ENCODE peak calls at places on chromosomes 4 and X, in nine cellular contexts. One of them, this sample, is unnamed. For H3K4me1, the result is how much of the 10 kb centered on the place peaks cover.

GRCh38 chrX:148854351-148854750 is 353.9 kb downstream of the AFF2 start:
- DNase-seq in A673: no peak
- DNase-seq in PC-3: no peak
- DNase-seq in testis: no peak
- DNase-seq in heart left ventricle: no peak
- DNase-seq in GM23248: no peak
- DNase-seq in mucosa of descending colon: no peak
- DNase-seq in CD4-positive, CD25-positive, alpha-beta regulatory T cell: no peak
- DNase-seq in A549: no peak
- DNase-seq in this sample: no peak

GRCh38 chrX:96682516-96682915 is 2.1 kb upstream of the DIAPH2 start:
- DNase-seq in A673: no peak
- DNase-seq in PC-3: no peak
- DNase-seq in testis: no peak
- DNase-seq in heart left ventricle: no peak
- DNase-seq in GM23248: no peak
- DNase-seq in mucosa of descending colon: no peak
- DNase-seq in CD4-positive, CD25-positive, alpha-beta regulatory T cell: peak
- DNase-seq in A549: no peak
- DNase-seq in this sample: no peak

GRCh38 chr4:183396187-183396738 is 48.2 kb upstream of the CDKN2AIP start:
- DNase-seq in A673: no peak
- DNase-seq in PC-3: no peak
- DNase-seq in testis: no peak
- DNase-seq in heart left ventricle: no peak
- DNase-seq in GM23248: peak
- DNase-seq in mucosa of descending colon: no peak
- DNase-seq in CD4-positive, CD25-positive, alpha-beta regulatory T cell: peak
- DNase-seq in A549: no peak
- DNase-seq in this sample: no peak

GRCh38 chrX:12898073-12898472 is 8.3 kb upstream of the TLR8 start:
- DNase-seq in A673: no peak
- DNase-seq in PC-3: no peak
- DNase-seq in testis: no peak
- DNase-seq in heart left ventricle: no peak
- DNase-seq in GM23248: no peak
- DNase-seq in mucosa of descending colon: no peak
- DNase-seq in CD4-positive, CD25-positive, alpha-beta regulatory T cell: no peak
- DNase-seq in A549: no peak
- DNase-seq in this sample: no peak

GRCh38 chr4:1171306-1172227 is 816 bp downstream of the SPON2 start:
- DNase-seq in A673: no peak
- DNase-seq in PC-3: no peak
- DNase-seq in testis: no peak
- DNase-seq in heart left ventricle: no peak
- DNase-seq in GM23248: peak
- DNase-seq in mucosa of descending colon: peak
- DNase-seq in CD4-positive, CD25-positive, alpha-beta regulatory T cell: peak
- DNase-seq in A549: no peak
- DNase-seq in this sample: no peak

GRCh38 chr4:173505924-173506779 is 23.9 kb downstream of the HAND2 start:
- DNase-seq in A673: peak
- DNase-seq in PC-3: peak
- DNase-seq in testis: peak
- DNase-seq in heart left ventricle: peak
- DNase-seq in GM23248: peak
- DNase-seq in mucosa of descending colon: no peak
- DNase-seq in CD4-positive, CD25-positive, alpha-beta regulatory T cell: peak
- DNase-seq in A549: peak
- DNase-seq in this sample: no peak

GRCh38 chrX:45843518-45843917 is 642.8 kb upstream of the DIPK2B start:
- DNase-seq in A673: peak
- DNase-seq in PC-3: peak
- DNase-seq in testis: no peak
- DNase-seq in heart left ventricle: no peak
- DNase-seq in GM23248: peak
- DNase-seq in mucosa of descending colon: no peak
- DNase-seq in CD4-positive, CD25-positive, alpha-beta regulatory T cell: peak
- DNase-seq in A549: peak
- DNase-seq in this sample: no peak

GRCh38 chr4:77007358-77008230 is 58.0 kb downstream of the SEPTIN11 start:
- DNase-seq in A673: peak
- DNase-seq in PC-3: peak
- DNase-seq in testis: no peak
- DNase-seq in heart left ventricle: peak
- DNase-seq in GM23248: peak
- DNase-seq in mucosa of descending colon: no peak
- DNase-seq in CD4-positive, CD25-positive, alpha-beta regulatory T cell: no peak
- DNase-seq in A549: no peak
- DNase-seq in this sample: no peak

GRCh38 chrX:15493118-15494082 is at the start of gene PIR:
- DNase-seq in A673: peak
- DNase-seq in PC-3: peak
- DNase-seq in testis: peak
- DNase-seq in heart left ventricle: peak
- DNase-seq in GM23248: peak
- DNase-seq in mucosa of descending colon: peak
- DNase-seq in CD4-positive, CD25-positive, alpha-beta regulatory T cell: peak
- DNase-seq in A549: peak
- DNase-seq in this sample: peak

GRCh38 chr4:72566573-72566972 is 2.4 kb downstream of the ADAMTS3 start:
- DNase-seq in A673: no peak
- DNase-seq in PC-3: no peak
- DNase-seq in testis: no peak
- DNase-seq in heart left ventricle: no peak
- DNase-seq in GM23248: no peak
- DNase-seq in mucosa of descending colon: no peak
- DNase-seq in CD4-positive, CD25-positive, alpha-beta regulatory T cell: no peak
- DNase-seq in A549: no peak
- DNase-seq in this sample: no peak

GRCh38 chr4:72564789-72565188 is 4.2 kb downstream of the ADAMTS3 start:
- DNase-seq in A673: no peak
- DNase-seq in PC-3: no peak
- DNase-seq in testis: no peak
- DNase-seq in heart left ventricle: no peak
- DNase-seq in GM23248: no peak
- DNase-seq in mucosa of descending colon: no peak
- DNase-seq in CD4-positive, CD25-positive, alpha-beta regulatory T cell: no peak
- DNase-seq in A549: no peak
- DNase-seq in this sample: no peak

GRCh38 chr4:72567821-72568620 is 1.0 kb downstream of the ADAMTS3 start:
- DNase-seq in A673: peak
- DNase-seq in PC-3: peak
- DNase-seq in testis: peak
- DNase-seq in heart left ventricle: peak
- DNase-seq in GM23248: peak
- DNase-seq in mucosa of descending colon: peak
- DNase-seq in CD4-positive, CD25-positive, alpha-beta regulatory T cell: peak
- DNase-seq in A549: peak
- DNase-seq in this sample: peak

GRCh38 chr4:72568959-72569718 is at the start of gene ADAMTS3:
- DNase-seq in A673: peak
- DNase-seq in PC-3: peak
- DNase-seq in testis: peak
- DNase-seq in heart left ventricle: peak
- DNase-seq in GM23248: peak
- DNase-seq in mucosa of descending colon: peak
- DNase-seq in CD4-positive, CD25-positive, alpha-beta regulatory T cell: no peak
- DNase-seq in A549: peak
- DNase-seq in this sample: peak

GRCh38 chr4:72567036-72567435 is 2.0 kb downstream of the ADAMTS3 start:
- DNase-seq in A673: no peak
- DNase-seq in PC-3: no peak
- DNase-seq in testis: no peak
- DNase-seq in heart left ventricle: no peak
- DNase-seq in GM23248: no peak
- DNase-seq in mucosa of descending colon: no peak
- DNase-seq in CD4-positive, CD25-positive, alpha-beta regulatory T cell: no peak
- DNase-seq in A549: no peak
- DNase-seq in this sample: no peak
- H3K4me3 ChIP-seq in A673: no peak
- H3K4me3 ChIP-seq in PC-3: peak
- H3K4me3 ChIP-seq in testis: no peak
- H3K4me3 ChIP-seq in heart left ventricle: no peak
- H3K4me3 ChIP-seq in GM23248: no peak
- H3K4me3 ChIP-seq in mucosa of descending colon: no peak
- H3K4me3 ChIP-seq in CD4-positive, CD25-positive, alpha-beta regulatory T cell: no peak
- H3K4me3 ChIP-seq in A549: no peak
- H3K4me3 ChIP-seq in this sample: peak

DNA sequence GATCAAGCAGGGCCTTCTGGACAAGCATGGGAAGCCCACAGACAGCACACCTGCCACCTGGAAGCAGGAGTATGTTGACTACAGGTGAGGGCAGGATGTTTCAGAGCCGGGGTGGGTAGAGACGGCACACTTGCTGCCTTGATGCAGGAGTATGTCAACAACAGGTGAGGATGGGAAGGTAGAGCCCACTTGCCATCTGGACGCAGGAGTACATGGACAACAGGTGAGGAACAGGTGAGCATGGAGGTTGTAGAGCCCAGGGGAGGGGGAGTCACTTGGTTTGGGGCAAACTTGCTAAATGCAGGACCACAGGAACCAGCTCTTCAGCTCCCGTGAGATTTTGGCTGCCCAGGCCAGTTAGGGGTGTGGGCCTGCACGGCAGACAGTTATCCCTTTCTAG is 12.0 kb downstream of the DKC1 start:
- DNase-seq in A673: no peak
- DNase-seq in PC-3: no peak
- DNase-seq in testis: no peak
- DNase-seq in heart left ventricle: no peak
- DNase-seq in GM23248: no peak
- DNase-seq in mucosa of descending colon: no peak
- DNase-seq in CD4-positive, CD25-positive, alpha-beta regulatory T cell: no peak
- DNase-seq in A549: no peak
- DNase-seq in this sample: no peak
- H3K4me1 ChIP-seq in A673: under half
- H3K4me1 ChIP-seq in PC-3: under half
- H3K4me1 ChIP-seq in testis: under half
- H3K4me1 ChIP-seq in heart left ventricle: under half
- H3K4me1 ChIP-seq in GM23248: under half
- H3K4me1 ChIP-seq in mucosa of descending colon: under half
- H3K4me1 ChIP-seq in CD4-positive, CD25-positive, alpha-beta regulatory T cell: under half
- H3K4me1 ChIP-seq in A549: under half
- H3K4me1 ChIP-seq in this sample: under half

GRCh38 chrX:24694825-24695224 is 1.1 kb downstream of the POLA1 start:
- DNase-seq in A673: no peak
- DNase-seq in PC-3: no peak
- DNase-seq in testis: no peak
- DNase-seq in heart left ventricle: no peak
- DNase-seq in GM23248: peak
- DNase-seq in mucosa of descending colon: no peak
- DNase-seq in CD4-positive, CD25-positive, alpha-beta regulatory T cell: no peak
- DNase-seq in A549: no peak
- DNase-seq in this sample: no peak

GRCh38 chrX:24692305-24692704 is 1.4 kb upstream of the POLA1 start:
- DNase-seq in A673: no peak
- DNase-seq in PC-3: no peak
- DNase-seq in testis: no peak
- DNase-seq in heart left ventricle: no peak
- DNase-seq in GM23248: no peak
- DNase-seq in mucosa of descending colon: no peak
- DNase-seq in CD4-positive, CD25-positive, alpha-beta regulatory T cell: no peak
- DNase-seq in A549: no peak
- DNase-seq in this sample: no peak

GRCh38 chrX:24696241-24696640 is 2.5 kb downstream of the POLA1 start:
- DNase-seq in A673: no peak
- DNase-seq in PC-3: no peak
- DNase-seq in testis: no peak
- DNase-seq in heart left ventricle: no peak
- DNase-seq in GM23248: no peak
- DNase-seq in mucosa of descending colon: no peak
- DNase-seq in CD4-positive, CD25-positive, alpha-beta regulatory T cell: no peak
- DNase-seq in A549: no peak
- DNase-seq in this sample: no peak

DNA sequence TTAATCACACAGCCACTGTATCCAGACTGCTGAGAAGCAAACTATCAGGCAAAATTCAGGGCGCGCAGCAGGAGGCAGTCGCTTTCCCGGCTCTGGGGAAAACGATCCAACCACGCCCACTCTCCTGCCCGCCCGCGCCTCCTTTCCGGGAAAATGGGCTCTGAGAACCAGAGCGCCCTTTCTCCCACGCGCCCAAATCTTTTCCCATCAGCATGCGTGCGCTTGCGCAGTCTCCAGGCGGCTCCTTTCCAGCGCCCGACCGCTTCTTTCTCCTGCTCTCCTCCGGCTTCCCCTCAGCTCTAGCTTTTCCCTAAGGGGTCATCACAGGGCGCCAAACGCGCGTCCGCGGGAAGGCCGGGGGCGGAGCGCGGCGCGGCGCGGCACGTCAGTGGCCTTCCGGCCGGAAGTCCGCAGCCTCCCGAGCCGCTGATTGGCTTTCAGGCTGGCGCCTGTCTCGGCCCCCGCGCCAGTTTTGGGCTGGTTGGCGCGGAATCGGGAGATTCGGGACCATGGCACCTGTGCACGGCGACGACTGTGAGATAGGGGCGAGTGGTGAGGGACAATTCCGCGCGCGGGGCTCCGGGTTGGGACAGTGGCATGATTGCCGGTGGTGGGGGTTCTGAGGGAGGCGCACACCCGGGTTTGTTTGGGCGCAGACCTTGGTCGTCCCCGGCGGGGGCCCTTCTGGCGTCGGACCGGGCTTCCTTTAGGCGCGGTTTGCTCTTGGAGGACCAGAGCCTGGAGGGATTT is at the start of gene POLA1:
- DNase-seq in A673: peak
- DNase-seq in PC-3: peak
- DNase-seq in testis: peak
- DNase-seq in heart left ventricle: peak
- DNase-seq in GM23248: peak
- DNase-seq in mucosa of descending colon: peak
- DNase-seq in CD4-positive, CD25-positive, alpha-beta regulatory T cell: peak
- DNase-seq in A549: peak
- DNase-seq in this sample: peak
- H3K4me3 ChIP-seq in A673: peak
- H3K4me3 ChIP-seq in PC-3: peak
- H3K4me3 ChIP-seq in testis: peak
- H3K4me3 ChIP-seq in heart left ventricle: peak
- H3K4me3 ChIP-seq in GM23248: peak
- H3K4me3 ChIP-seq in mucosa of descending colon: peak
- H3K4me3 ChIP-seq in CD4-positive, CD25-positive, alpha-beta regulatory T cell: peak
- H3K4me3 ChIP-seq in A549: peak
- H3K4me3 ChIP-seq in this sample: peak

DNA sequence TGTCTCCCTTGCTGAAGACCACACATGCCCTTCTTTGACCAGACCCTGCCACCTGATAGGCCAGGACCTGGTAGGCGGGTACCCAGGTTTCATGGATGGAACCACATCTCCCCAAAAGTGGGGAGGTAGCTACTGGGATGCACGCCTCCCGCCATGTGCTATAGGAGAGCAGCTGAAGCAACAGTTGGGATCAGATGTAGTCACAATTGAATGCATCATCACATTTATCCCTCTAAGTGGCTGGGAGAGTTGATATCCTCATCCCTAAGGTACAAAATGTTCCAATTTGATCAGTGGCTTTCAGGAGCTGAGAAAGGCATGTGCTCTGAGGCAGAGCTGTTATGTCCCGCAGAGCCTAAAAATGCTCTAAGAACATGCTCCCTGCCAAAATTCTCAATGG is 54.0 kb upstream of the MTM1 start:
- DNase-seq in A673: no peak
- DNase-seq in PC-3: no peak
- DNase-seq in testis: no peak
- DNase-seq in heart left ventricle: no peak
- DNase-seq in GM23248: no peak
- DNase-seq in mucosa of descending colon: no peak
- DNase-seq in CD4-positive, CD25-positive, alpha-beta regulatory T cell: no peak
- DNase-seq in A549: no peak
- DNase-seq in this sample: no peak
- H3K4me1 ChIP-seq in A673: under half
- H3K4me1 ChIP-seq in PC-3: under half
- H3K4me1 ChIP-seq in testis: under half
- H3K4me1 ChIP-seq in heart left ventricle: under half
- H3K4me1 ChIP-seq in GM23248: under half
- H3K4me1 ChIP-seq in mucosa of descending colon: under half
- H3K4me1 ChIP-seq in CD4-positive, CD25-positive, alpha-beta regulatory T cell: under half
- H3K4me1 ChIP-seq in A549: under half
- H3K4me1 ChIP-seq in this sample: under half

This sample was measured in tibial nerve.